ENCODE peak calls at places on chromosomes 4 and X, in four cellular contexts. Y is MCF 10A, O is cardiac fibroblast, R is left lung. Z is an unnamed sample.

GRCh38 chr4:8876982-8877779 is 5.5 kb upstream of the HMX1 start:
- DNase-seq in Y (no peak), O (no peak), R (no peak), Z (no peak)

GRCh38 chr4:126766266-126766665 is 866.5 kb upstream of the INTU start:
- DNase-seq in Y (no peak), O (peak), R (no peak), Z (no peak)

GRCh38 chr4:145635630-145636029 is 16.4 kb downstream of the MMAA start:
- DNase-seq in Y (no peak), O (no peak), R (no peak), Z (no peak)

GRCh38 chrX:131827935-131828334 is 195.2 kb upstream of the STK26 start:
- DNase-seq in Y (peak), O (peak), R (no peak), Z (no peak)

GRCh38 chr4:7590205-7590604 is 155.5 kb upstream of the PSAPL1 start:
- DNase-seq in Y (no peak), O (no peak), R (no peak), Z (no peak)

GRCh38 chr4:28636971-28637370 is 1776.3 kb downstream of the STIM2 start:
- DNase-seq in Y (no peak), O (no peak), R (no peak), Z (no peak)

GRCh38 chr4:142009751-142010150 is 373.4 kb downstream of the IL15 start:
- DNase-seq in Y (no peak), O (no peak), R (no peak), Z (no peak)

GRCh38 chrX:39652336-39652735 is 445.4 kb downstream of the BCOR start:
- DNase-seq in Y (peak), O (peak), R (no peak), Z (no peak)

GRCh38 chr4:141090473-141090872 is 42.8 kb downstream of the RNF150 start:
- DNase-seq in Y (no peak), O (no peak), R (no peak), Z (no peak)

GRCh38 chr4:152209772-152210493 is 326.0 kb downstream of the FBXW7 start:
- DNase-seq in Y (no peak), O (no peak), R (no peak), Z (no peak)

GRCh38 chr4:9983211-9983610 is 38.1 kb downstream of the SLC2A9 start:
- DNase-seq in Y (no peak), O (no peak), R (no peak), Z (no peak)

GRCh38 chrX:13716905-13717304 is 17.5 kb downstream of the TRAPPC2 start:
- DNase-seq in Y (no peak), O (no peak), R (no peak), Z (no peak)

GRCh38 chrX:36642052-36642451 is 366.1 kb upstream of the FAM47C start:
- DNase-seq in Y (no peak), O (no peak), R (no peak), Z (no peak)

GRCh38 chr4:157804986-157805385 is 367.8 kb downstream of the GASK1B start:
- DNase-seq in Y (peak), O (peak), R (no peak), Z (no peak)

GRCh38 chrX:107684956-107685385 is 56.7 kb downstream of the PRPS1 start:
- DNase-seq in Y (peak), O (peak), R (peak), Z (no peak)

GRCh38 chrX:127708155-127708554 is 344.0 kb downstream of the ACTRT1 start:
- DNase-seq in Y (peak), O (no peak), R (no peak), Z (no peak)

GRCh38 chr4:103673983-103674382 is 45.8 kb downstream of the TACR3 start:
- DNase-seq in Y (no peak), O (no peak), R (no peak), Z (no peak)

GRCh38 chr4:164716901-164717300 is 37.0 kb upstream of the SMIM31 start:
- DNase-seq in Y (peak), O (no peak), R (no peak), Z (no peak)

GRCh38 chr4:154004859-154005520 is 216.1 kb upstream of the SFRP2 start:
- DNase-seq in Y (peak), O (peak), R (no peak), Z (no peak)

GRCh38 chr4:1716065-1716945 is 4.2 kb upstream of the SLBP start:
- DNase-seq in Y (no peak), O (no peak), R (no peak), Z (no peak)

GRCh38 chr4:21954406-21954805 is 5.8 kb upstream of the KCNIP4 start:
- DNase-seq in Y (no peak), O (no peak), R (no peak), Z (no peak)

GRCh38 chr4:41957634-41958033 is 22.4 kb downstream of the TMEM33 start:
- DNase-seq in Y (peak), O (peak), R (no peak), Z (no peak)

GRCh38 chr4:41964401-41964800 is 17.2 kb upstream of the DCAF4L1 start:
- DNase-seq in Y (no peak), O (no peak), R (no peak), Z (no peak)

GRCh38 chr4:41967392-41967791 is 14.2 kb upstream of the DCAF4L1 start:
- DNase-seq in Y (no peak), O (no peak), R (no peak), Z (no peak)

DNA sequence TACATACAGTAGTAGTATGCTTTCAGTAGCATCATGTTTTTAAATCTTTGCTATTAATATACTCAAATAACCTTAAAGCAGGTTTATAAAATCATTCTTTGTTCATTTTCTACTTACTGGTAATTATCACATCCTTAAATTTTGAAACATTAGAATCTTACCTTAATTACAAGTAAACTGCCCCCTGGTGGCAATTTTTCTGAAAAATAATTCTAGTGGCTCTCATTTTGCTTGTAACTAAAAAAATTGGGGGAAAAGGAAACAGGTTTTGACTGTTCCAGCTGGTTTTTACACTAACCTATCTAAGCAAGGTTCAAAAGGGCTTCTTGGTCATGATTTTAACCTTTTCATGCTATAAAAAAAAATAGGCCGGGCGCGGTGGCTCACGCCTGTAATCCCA is 18.5 kb upstream of the DCAF4L1 start:
- DNase-seq in Y (peak), O (peak), R (no peak), Z (no peak)
- TF ChIP-seq CTCF in Y (no peak), O (peak), R (no peak), Z (peak)

DNA sequence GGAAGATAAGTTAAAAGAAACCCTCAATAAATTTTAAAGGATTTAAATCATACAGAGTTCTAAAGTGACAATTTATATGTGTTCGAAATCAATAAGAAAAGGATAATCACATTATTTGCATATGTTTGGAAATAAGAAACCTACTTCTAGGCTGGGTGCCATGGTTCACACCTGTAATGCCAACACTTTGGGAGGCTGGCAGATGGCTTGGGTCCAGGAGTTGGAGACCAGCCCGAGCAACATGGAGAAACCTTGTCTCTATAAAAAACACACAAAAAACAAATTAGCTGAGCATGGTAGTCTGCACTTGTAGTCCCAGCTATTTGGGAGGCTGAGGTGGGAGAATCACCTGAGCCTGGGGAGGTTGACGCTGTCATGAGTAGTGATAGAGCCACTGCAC is 8.1 kb upstream of the SAP30 start:
- DNase-seq in Y (no peak), O (no peak), R (no peak), Z (no peak)
- TF ChIP-seq CTCF in Y (no peak), O (no peak), R (no peak), Z (no peak)

GRCh38 chr4:155799794-155800123 is 40.9 kb downstream of the GUCY1B1 start:
- DNase-seq in Y (no peak), O (no peak), R (no peak), Z (no peak)

GRCh38 chr4:155794589-155794988 is 35.8 kb downstream of the GUCY1B1 start:
- DNase-seq in Y (no peak), O (no peak), R (no peak), Z (no peak)

GRCh38 chr4:155800685-155801343 is 42.0 kb downstream of the GUCY1B1 start:
- DNase-seq in Y (no peak), O (no peak), R (no peak), Z (no peak)

GRCh38 chr4:155799106-155799793 is 40.4 kb downstream of the GUCY1B1 start:
- DNase-seq in Y (no peak), O (no peak), R (no peak), Z (no peak)

GRCh38 chr4:155796031-155796430 is 37.2 kb downstream of the GUCY1B1 start:
- DNase-seq in Y (peak), O (peak), R (no peak), Z (no peak)
- TF ChIP-seq CTCF in Y (no peak), O (peak), R (no peak), Z (peak)

GRCh38 chr4:105895609-105896460 is 564 bp downstream of the NPNT start:
- DNase-seq in Y (no peak), O (peak), R (peak), Z (peak)
- TF ChIP-seq CTCF in Y (no peak), O (no peak), R (no peak), Z (peak)

GRCh38 chr4:17511950-17512795 is at the start of gene QDPR:
- DNase-seq in Y (peak), O (peak), R (peak), Z (peak)
- TF ChIP-seq CTCF in Y (peak), O (no peak), R (no peak), Z (peak)

GRCh38 chr4:144611850-144612249 is 34.1 kb upstream of the HHIP start:
- DNase-seq in Y (peak), O (peak), R (no peak), Z (no peak)
- TF ChIP-seq CTCF in Y (no peak), O (peak), R (no peak), Z (peak)

GRCh38 chr4:70930530-70931256 is 28.5 kb downstream of the MOB1B start:
- DNase-seq in Y (no peak), O (no peak), R (no peak), Z (no peak)

GRCh38 chr4:70920592-70920991 is 18.4 kb downstream of the MOB1B start:
- DNase-seq in Y (no peak), O (no peak), R (no peak), Z (no peak)

GRCh38 chr4:70931359-70931758 is 29.2 kb downstream of the MOB1B start:
- DNase-seq in Y (no peak), O (no peak), R (no peak), Z (no peak)

GRCh38 chr4:70927502-70928139 is 25.5 kb downstream of the MOB1B start:
- DNase-seq in Y (no peak), O (no peak), R (no peak), Z (no peak)

GRCh38 chr4:70925899-70926635 is 23.9 kb downstream of the MOB1B start:
- DNase-seq in Y (no peak), O (no peak), R (no peak), Z (no peak)
- TF ChIP-seq CTCF in Y (no peak), O (no peak), R (no peak), Z (no peak)

GRCh38 chr4:186948361-186949291 is 225.0 kb upstream of the FAT1 start:
- DNase-seq in Y (no peak), O (no peak), R (no peak), Z (no peak)
- TF ChIP-seq CTCF in Y (peak), O (peak), R (no peak), Z (peak)

GRCh38 chrX:140053841-140054240 is 88.5 kb upstream of the CXorf66 start:
- DNase-seq in Y (no peak), O (no peak), R (no peak), Z (no peak)

DNA sequence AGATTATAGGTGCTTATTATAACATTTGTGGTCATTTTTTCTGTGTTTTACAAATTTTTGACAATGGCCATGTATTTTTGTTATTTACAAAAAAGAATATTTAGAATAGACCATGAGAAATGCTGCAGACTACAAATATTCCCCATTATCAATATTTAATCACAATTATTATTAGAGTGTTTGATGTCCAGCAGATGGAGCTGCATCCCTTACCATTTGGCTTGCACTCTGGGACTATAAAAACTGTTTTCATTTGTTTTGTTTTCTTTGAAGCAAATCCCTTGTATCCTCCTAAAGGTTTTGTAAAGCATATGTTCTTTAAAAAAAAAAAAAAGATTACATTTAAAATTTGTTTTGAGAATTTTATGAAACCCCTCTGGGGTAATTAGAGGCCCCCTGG is 85.6 kb upstream of the CXorf66 start:
- DNase-seq in Y (peak), O (peak), R (no peak), Z (no peak)
- TF ChIP-seq CTCF in Y (peak), O (peak), R (no peak), Z (peak)